ENCODE peak calls at places on chromosome 1, in ten cellular contexts. H is KBM-7; X is NAMALWA; T is AG08395; U is T-cell; G is aorta; R is stimulated activated CD4-positive, alpha-beta T cell treated with anti-CD3 and anti-CD28 coated beads, Interleukin-2, amount 100 ng/mL, for 48 hours; Q is hippocampal formation; S is RKO; Z is HEK293T. D is an unnamed sample.
A peak's percentile ranks its signal among the peaks of the same experiment; 100 is the strongest.

GRCh38 chr1:201503397-201504176 is 3.3 kb downstream of the CSRP1 start:
- DNase-seq in Z (no peak), T (peak; percentile 77), H (no peak), X (no peak), S (peak; percentile 83), G (peak; percentile 69), R (no peak), Q (no peak), U (no peak), D (no peak)

GRCh38 chr1:143661418-143662120 is 310.2 kb downstream of the FAM72C start:
- DNase-seq in G (no peak), Z (no peak), T (no peak), Q (no peak), R (no peak), H (no peak), U (no peak), S (no peak), X (no peak), D (no peak)

GRCh38 chr1:32335951-32336867 is at the start of gene MARCKSL1:
- DNase-seq in H (peak; percentile 80), T (peak; percentile 71), R (peak; percentile 73), X (peak; percentile 84), Z (peak; percentile 93), G (peak; percentile 82), S (peak; percentile 74), U (peak; percentile 86), Q (peak; percentile 83), D (peak; percentile 89)

GRCh38 chr1:227223407-227223806 is 94.9 kb downstream of the CDC42BPA start:
- DNase-seq in Z (no peak), H (peak; percentile 49), G (no peak), S (no peak), Q (no peak), T (no peak), X (no peak), R (no peak), U (no peak), D (no peak)

GRCh38 chr1:202923533-202923932 is 3.5 kb downstream of the KLHL12 start:
- DNase-seq in G (no peak), U (no peak), S (no peak), T (no peak), R (no peak), Q (no peak), X (no peak), H (no peak), Z (no peak), D (no peak)

GRCh38 chr1:160565568-160565967 is 13.7 kb downstream of the CD84 start:
- DNase-seq in S (no peak), H (no peak), R (no peak), Q (no peak), X (no peak), G (no peak), U (no peak), T (no peak), Z (no peak), D (no peak)

GRCh38 chr1:108049083-108049819 is 84.3 kb upstream of the VAV3 start:
- DNase-seq in Q (peak; percentile 30), R (peak; percentile 12), T (peak; percentile 66), X (peak; percentile 31), Z (peak; percentile 72), G (peak; percentile 73), H (peak; percentile 66), U (no peak), S (peak; percentile 39), D (peak; percentile 34)

GRCh38 chr1:103457856-103458255 is 67.6 kb upstream of the RNPC3 start:
- DNase-seq in Q (no peak), S (no peak), G (no peak), H (no peak), R (no peak), T (no peak), Z (no peak), U (no peak), X (no peak), D (no peak)

GRCh38 chr1:23098463-23099170 is 70.0 kb downstream of the LUZP1 start:
- DNase-seq in U (peak; percentile 65), H (peak; percentile 80), Q (peak; percentile 36), T (peak; percentile 76), S (peak; percentile 83), R (peak; percentile 34), Z (peak; percentile 71), G (no peak), X (peak; percentile 83), D (peak; percentile 80)

GRCh38 chr1:30885580-30886513 is 22.7 kb downstream of the SDC3 start:
- DNase-seq in U (no peak), X (no peak), Z (no peak), G (no peak), R (no peak), S (no peak), Q (peak; percentile 39), T (no peak), H (no peak), D (no peak)

GRCh38 chr1:192763756-192764155 is 45.1 kb upstream of the RGS2 start:
- DNase-seq in S (no peak), Q (no peak), H (no peak), R (no peak), U (no peak), X (no peak), T (peak; percentile 54), G (no peak), Z (no peak), D (no peak)

GRCh38 chr1:147494998-147495580 is 46.2 kb upstream of the BCL9 start:
- DNase-seq in S (peak; percentile 61), U (peak; percentile 64), Q (peak; percentile 70), H (peak; percentile 58), R (peak; percentile 56), T (peak; percentile 87), X (peak; percentile 91), G (peak; percentile 78), Z (peak; percentile 87), D (peak; percentile 77)